ENCODE peak calls at places on chromosomes 6 and 20, in eight cellular contexts. T is stomach, S is K562, C is H1, Y is SK-N-SH, G is GM12878, O is sigmoid colon, L is transverse colon. W is an unnamed sample.

GRCh38 chr6:53361549-53362031 is 12.8 kb upstream of the ELOVL5 start:
- DNase-seq in T (no peak), S (no peak), C (no peak), Y (no peak), G (peak), O (no peak), L (no peak), W (no peak)

GRCh38 chr6:125867483-125867935 is 76.7 kb downstream of the NCOA7 start:
- DNase-seq in T (no peak), S (no peak), C (peak), Y (no peak), G (no peak), O (no peak), L (peak), W (no peak)

GRCh38 chr6:18845891-18846290 is 458.7 kb downstream of the RNF144B start:
- DNase-seq in T (no peak), S (no peak), C (no peak), Y (no peak), G (no peak), O (no peak), L (no peak), W (no peak)

GRCh38 chr6:119643866-119644265 is 294.3 kb upstream of the MAN1A1 start:
- DNase-seq in T (no peak), S (no peak), C (no peak), Y (no peak), G (no peak), O (no peak), L (no peak), W (no peak)

GRCh38 chr20:11676618-11677289 is 240.9 kb upstream of the BTBD3 start:
- DNase-seq in T (no peak), S (peak), C (peak), Y (peak), G (no peak), O (no peak), L (peak), W (no peak)

GRCh38 chr6:33442283-33442682 is 12.1 kb upstream of the ZBTB9 start:
- DNase-seq in T (no peak), S (no peak), C (no peak), Y (no peak), G (no peak), O (no peak), L (no peak), W (no peak)

GRCh38 chr6:26474439-26474881 is 16.7 kb downstream of the BTN2A1 start:
- DNase-seq in T (no peak), S (no peak), C (no peak), Y (no peak), G (no peak), O (no peak), L (no peak), W (no peak)

GRCh38 chr6:6236730-6237469 is 83.6 kb downstream of the F13A1 start:
- DNase-seq in T (no peak), S (no peak), C (no peak), Y (no peak), G (no peak), O (no peak), L (no peak), W (no peak)

GRCh38 chr6:50984135-50984534 is 165.5 kb downstream of the TFAP2B start:
- DNase-seq in T (no peak), S (no peak), C (no peak), Y (no peak), G (no peak), O (no peak), L (no peak), W (no peak)

GRCh38 chr6:27178001-27178730 is 69.3 kb upstream of the PRSS16 start:
- DNase-seq in T (peak), S (no peak), C (no peak), Y (peak), G (peak), O (peak), L (peak), W (no peak)

GRCh38 chr20:62716198-62716940 is 7.7 kb downstream of the NTSR1 start:
- DNase-seq in T (no peak), S (no peak), C (no peak), Y (no peak), G (no peak), O (peak), L (no peak), W (no peak)

GRCh38 chr20:63848003-63848911 is 13.0 kb upstream of the ABHD16B start:
- DNase-seq in T (no peak), S (peak), C (peak), Y (no peak), G (no peak), O (no peak), L (no peak), W (no peak)

GRCh38 chr20:63847374-63848002 is 13.8 kb upstream of the ABHD16B start:
- DNase-seq in T (no peak), S (peak), C (peak), Y (no peak), G (no peak), O (no peak), L (no peak), W (no peak)

GRCh38 chr20:63844384-63845025 is 13.4 kb upstream of the ZBTB46 start:
- DNase-seq in T (no peak), S (no peak), C (no peak), Y (no peak), G (no peak), O (no peak), L (no peak), W (no peak)

GRCh38 chr20:63846938-63847373 is 14.3 kb upstream of the ABHD16B start:
- DNase-seq in T (no peak), S (no peak), C (no peak), Y (no peak), G (no peak), O (no peak), L (no peak), W (no peak)

GRCh38 chr20:63846128-63846771 is 15.0 kb upstream of the ABHD16B start:
- DNase-seq in T (no peak), S (peak), C (peak), Y (peak), G (no peak), O (no peak), L (no peak), W (peak)
- H3K4me3 ChIP-seq in T (no peak), S (peak), C (peak), Y (no peak), G (no peak), O (peak), L (no peak), W (peak)

GRCh38 chr20:39960522-39961420 is 728.3 kb downstream of the MAFB start:
- DNase-seq in T (no peak), S (no peak), C (peak), Y (peak), G (no peak), O (peak), L (no peak), W (no peak)
- TF ChIP-seq EP300 in T (no peak), S (no peak), C (no peak), Y (no peak), G (no peak), O (no peak), L (no peak), W (no peak)

GRCh38 chr20:5074050-5074674 is 45.6 kb downstream of the PCNA start:
- DNase-seq in T (no peak), S (no peak), C (no peak), Y (no peak), G (peak), O (no peak), L (no peak), W (no peak)

GRCh38 chr20:5070570-5070969 is 49.2 kb downstream of the PCNA start:
- DNase-seq in T (no peak), S (no peak), C (no peak), Y (no peak), G (no peak), O (no peak), L (no peak), W (no peak)

GRCh38 chr20:5072756-5073153 is 47.0 kb downstream of the PCNA start:
- DNase-seq in T (no peak), S (no peak), C (no peak), Y (no peak), G (no peak), O (no peak), L (no peak), W (no peak)

GRCh38 chr20:5070081-5070480 is 49.7 kb downstream of the PCNA start:
- DNase-seq in T (no peak), S (no peak), C (no peak), Y (no peak), G (no peak), O (no peak), L (no peak), W (no peak)

GRCh38 chr20:5073154-5074049 is 46.4 kb downstream of the PCNA start:
- DNase-seq in T (peak), S (no peak), C (peak), Y (peak), G (no peak), O (peak), L (peak), W (peak)
- TF ChIP-seq POLR2AphosphoS5 in T (no peak), S (no peak), C (no peak), Y (no peak), G (no peak), O (no peak), L (peak), W (no peak)

DNA sequence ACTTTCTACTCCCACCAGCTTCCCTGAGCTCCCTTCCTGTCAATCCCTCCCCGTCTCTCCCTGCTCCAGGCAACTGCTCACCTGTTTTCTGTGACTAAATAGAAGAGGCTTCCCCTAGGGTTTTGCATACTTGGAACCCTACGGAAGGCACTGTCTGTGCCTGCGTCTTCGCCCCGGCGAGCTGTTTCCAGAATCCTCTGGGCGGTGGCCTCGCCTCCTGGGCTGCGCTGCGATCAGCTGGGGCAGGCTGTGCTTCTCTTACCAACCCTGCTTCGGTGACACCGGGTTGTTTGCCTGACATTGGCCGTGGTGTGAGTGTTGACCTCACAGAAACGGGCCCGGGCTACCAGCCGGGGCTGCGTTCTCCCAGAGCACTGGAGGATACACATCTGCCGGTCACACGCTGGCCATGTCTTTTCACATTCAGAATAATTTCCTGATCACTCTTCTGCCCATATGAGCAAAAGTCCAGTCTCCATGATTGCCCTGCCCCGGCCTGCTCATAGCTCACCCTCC is 29.4 kb upstream of the CCR6 start:
- DNase-seq in T (no peak), S (no peak), C (no peak), Y (no peak), G (no peak), O (no peak), L (no peak), W (no peak)
- H3K4me3 ChIP-seq in T (peak), S (no peak), C (no peak), Y (no peak), G (peak), O (no peak), L (peak), W (peak)

GRCh38 chr20:49762940-49763766 is 49.5 kb upstream of the B4GALT5 start:
- DNase-seq in T (no peak), S (peak), C (no peak), Y (no peak), G (no peak), O (no peak), L (no peak), W (no peak)

GRCh38 chr20:49757597-49757996 is 43.9 kb upstream of the B4GALT5 start:
- DNase-seq in T (no peak), S (no peak), C (no peak), Y (no peak), G (no peak), O (no peak), L (no peak), W (no peak)

GRCh38 chr20:49758781-49759180 is 45.1 kb upstream of the B4GALT5 start:
- DNase-seq in T (no peak), S (no peak), C (no peak), Y (no peak), G (no peak), O (no peak), L (no peak), W (no peak)

GRCh38 chr20:49754596-49754995 is 40.9 kb upstream of the B4GALT5 start:
- DNase-seq in T (no peak), S (no peak), C (no peak), Y (no peak), G (no peak), O (no peak), L (no peak), W (no peak)

DNA sequence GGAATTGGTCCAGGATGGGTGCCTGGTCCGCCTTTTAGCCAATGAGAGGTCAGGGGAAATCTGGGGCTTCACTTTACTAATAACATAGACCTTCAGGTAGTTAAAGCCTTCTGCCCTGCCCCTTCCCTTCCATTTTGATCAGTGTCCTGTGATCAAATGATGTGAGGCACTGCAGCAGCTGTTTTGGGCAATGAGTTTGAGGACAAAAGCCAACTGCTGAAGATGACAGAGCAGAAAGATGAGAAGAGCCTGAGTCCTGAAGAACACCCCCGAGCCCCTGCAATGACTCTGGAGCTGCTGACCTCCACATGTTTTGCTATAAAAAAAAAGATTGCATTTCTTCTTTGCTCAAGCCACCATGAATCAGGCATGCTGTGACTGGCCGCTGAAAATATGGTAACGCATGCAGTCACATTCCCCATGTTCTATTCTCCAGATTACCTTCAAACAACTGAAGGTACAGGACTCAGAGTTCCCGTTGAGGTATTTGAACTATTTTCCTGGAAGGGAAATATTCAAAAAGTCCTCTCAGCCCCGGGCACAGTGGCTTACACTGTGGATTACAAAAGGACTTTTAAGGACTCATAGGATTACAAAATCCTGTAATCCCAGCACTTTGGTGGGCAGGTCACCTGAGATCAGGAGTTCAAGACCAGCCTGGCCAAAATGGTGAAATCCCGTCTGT is 45.7 kb upstream of the B4GALT5 start:
- DNase-seq in T (no peak), S (no peak), C (no peak), Y (no peak), G (no peak), O (no peak), L (no peak), W (no peak)
- TF ChIP-seq EP300 in T (no peak), S (no peak), C (no peak), Y (no peak), G (no peak), O (no peak), L (no peak), W (no peak)

DNA sequence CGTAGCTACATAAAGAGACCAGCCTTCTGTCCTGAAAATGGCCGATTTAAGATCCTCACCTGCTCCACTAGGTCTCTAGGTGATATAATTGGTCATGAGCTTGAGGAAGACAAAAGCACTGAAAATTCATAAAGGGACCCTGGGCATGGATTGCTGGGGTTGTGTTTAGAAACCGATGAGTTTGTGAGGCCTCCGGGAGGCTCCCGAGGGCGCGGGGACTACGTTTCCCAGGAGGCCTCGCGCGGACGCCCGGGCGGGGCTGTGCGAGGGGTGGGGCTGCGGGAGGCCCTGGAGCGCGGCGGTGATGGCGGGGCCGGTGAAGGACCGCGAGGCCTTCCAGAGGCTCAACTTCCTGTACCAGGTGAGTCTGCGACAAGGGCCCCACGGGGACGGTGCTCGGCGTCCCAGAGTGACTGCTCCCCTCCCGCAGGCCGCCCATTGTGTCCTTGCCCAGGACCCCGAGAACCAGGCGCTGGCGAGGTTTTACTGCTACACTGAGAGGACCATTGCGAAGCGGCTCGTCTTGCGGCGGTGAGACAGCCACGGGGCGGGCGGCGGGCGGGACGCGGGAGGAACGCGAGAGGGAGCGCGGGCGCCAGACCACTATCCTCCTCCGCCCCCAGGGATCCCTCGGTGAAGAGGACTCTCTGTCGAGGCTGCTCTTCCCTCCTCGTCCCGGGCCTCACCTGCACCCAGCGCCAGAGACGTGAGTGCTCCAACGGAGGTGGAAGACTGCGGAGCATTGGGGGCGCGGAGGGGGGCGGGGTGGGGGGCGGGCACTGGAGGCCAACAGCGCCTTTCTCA is at the start of gene RPP21:
- DNase-seq in T (peak), S (peak), C (peak), Y (peak), G (no peak), O (peak), L (peak), W (peak)
- TF ChIP-seq POLR2AphosphoS5 in T (peak), S (peak), C (peak), Y (peak), G (peak), O (peak), L (peak), W (no peak)

DNA sequence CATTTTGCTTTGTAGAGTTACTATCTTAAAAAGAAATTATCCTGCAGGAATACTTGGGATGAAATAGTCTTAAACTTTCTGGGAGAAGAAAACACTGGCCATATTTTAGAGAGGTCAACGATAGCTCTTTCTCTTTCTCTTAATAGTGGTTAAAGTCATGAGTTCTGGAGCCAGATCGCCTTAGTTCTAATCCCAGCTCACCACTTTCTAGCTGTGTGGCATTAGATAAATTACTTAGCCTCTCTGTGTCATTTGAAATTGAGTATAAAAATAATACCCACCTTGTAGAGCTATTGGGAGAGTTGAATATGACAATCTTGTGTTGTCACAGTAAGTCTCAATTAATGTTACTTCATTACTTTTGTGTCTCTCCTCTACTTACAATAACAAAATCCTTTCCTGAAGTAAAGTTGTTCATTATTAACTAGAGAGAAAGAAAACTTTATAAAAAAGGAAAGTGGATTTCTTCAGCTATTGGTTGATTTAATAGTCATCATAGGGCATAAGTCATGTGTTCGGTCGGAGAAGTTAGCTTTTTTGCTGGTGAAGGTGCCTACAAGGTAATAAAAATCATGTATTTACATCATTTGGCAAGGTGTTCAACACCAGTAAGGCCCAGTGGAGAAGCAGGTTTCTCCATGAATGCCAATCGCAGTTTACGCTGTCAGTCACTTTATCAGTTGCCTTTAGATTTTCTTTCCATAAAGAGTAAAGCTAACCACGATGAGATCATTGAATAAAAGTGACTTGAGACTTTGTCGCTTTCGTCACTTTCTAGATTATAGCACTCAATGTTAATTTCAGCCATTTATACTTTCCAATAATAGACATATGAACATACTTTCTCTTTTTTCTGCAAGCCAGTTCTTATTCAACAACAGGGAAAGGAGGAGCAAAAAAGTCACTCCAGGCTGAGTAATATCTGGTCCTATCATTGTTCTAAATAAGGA is 2.0 kb downstream of the NEDD9 start:
- DNase-seq in T (no peak), S (no peak), C (no peak), Y (no peak), G (no peak), O (no peak), L (peak), W (no peak)
- H3K4me3 ChIP-seq in T (peak), S (no peak), C (peak), Y (peak), G (peak), O (peak), L (peak), W (peak)

W was measured in suprapubic skin.